ENCODE peak calls at places on chromosomes 13 and 19, in six cellular contexts. U is heart right ventricle, V is tibial nerve, G is spleen, T is lung, O is stomach. I is an unnamed sample.
A peak's percentile ranks its signal among the peaks of the same experiment; 100 is the strongest.

GRCh38 chr19:28213476-28214082 is 999.4 kb downstream of the UQCRFS1 start:
- DNase-seq in U (no peak), V (no peak), G (no peak), T (no peak), O (no peak), I (no peak)

GRCh38 chr19:36573948-36574726 is 1.0 kb upstream of the ZNF529 start:
- DNase-seq in U (no peak), V (no peak), G (no peak), T (no peak), O (peak; percentile 26), I (no peak)

GRCh38 chr19:18194208-18194530 is 1.2 kb downstream of the MPV17L2 start:
- DNase-seq in U (no peak), V (no peak), G (no peak), T (no peak), O (no peak), I (no peak)

GRCh38 chr13:98557934-98558630 is 18.8 kb downstream of the STK24 start:
- DNase-seq in U (no peak), V (no peak), G (no peak), T (no peak), O (no peak), I (no peak)

GRCh38 chr19:42400404-42400803 is 10.3 kb upstream of the CNFN start:
- DNase-seq in U (no peak), V (no peak), G (no peak), T (no peak), O (no peak), I (no peak)

GRCh38 chr19:55486043-55486970 is 1.3 kb downstream of the NAT14 start:
- DNase-seq in U (no peak), V (no peak), G (no peak), T (no peak), O (no peak), I (no peak)

GRCh38 chr13:45851171-45851889 is at the start of gene SIAH3:
- DNase-seq in U (no peak), V (no peak), G (no peak), T (no peak), O (no peak), I (peak; percentile 26)

GRCh38 chr13:48403929-48404328 is 9.0 kb downstream of the LPAR6 start:
- DNase-seq in U (no peak), V (no peak), G (no peak), T (no peak), O (no peak), I (no peak)

GRCh38 chr19:51089786-51090185 is 7.1 kb upstream of the KLK14 start:
- DNase-seq in U (no peak), V (no peak), G (no peak), T (peak; percentile 66), O (no peak), I (no peak)

DNA sequence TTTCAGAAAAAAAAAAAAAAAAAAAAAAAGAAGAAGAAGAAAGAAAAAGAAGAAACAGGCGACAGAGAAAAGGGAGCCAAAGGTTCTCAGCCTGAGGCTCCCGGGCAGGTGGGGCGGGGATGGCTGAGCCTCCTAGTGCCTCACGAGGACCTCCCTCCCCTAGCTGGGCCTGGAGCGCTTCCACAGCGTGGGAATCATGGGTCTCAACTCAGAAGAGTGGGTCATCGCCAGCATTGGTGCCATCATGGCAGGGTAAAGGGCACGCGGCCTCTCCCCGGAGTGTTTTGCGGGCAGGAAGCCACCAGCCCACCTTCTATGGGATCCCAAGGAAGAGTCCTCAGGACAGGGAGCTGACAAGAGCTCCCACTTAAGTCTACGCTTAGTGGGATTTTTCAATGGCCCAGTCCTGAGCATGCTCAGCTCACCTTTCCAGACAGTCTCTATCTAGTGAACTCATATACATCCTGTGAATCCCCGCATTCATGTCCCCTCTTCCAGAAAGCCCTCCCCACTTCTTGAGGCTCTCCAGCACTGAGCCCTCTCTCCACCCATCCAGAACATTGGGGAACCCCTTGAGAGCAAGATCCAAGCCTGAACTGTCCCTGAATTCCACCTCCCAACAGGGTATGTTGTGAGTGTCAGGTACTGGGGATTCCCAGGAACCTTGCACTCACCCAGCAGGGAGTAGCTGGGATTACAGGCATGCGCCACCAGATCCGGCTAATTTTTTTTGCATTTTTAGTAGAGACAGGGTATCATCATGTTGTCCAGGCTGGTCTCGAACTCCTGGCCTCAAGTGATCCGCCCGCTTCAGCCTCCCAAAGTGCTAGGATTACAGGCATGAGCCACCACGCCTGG is 69.6 kb downstream of the ACSBG2 start:
- DNase-seq in U (no peak), V (no peak), G (no peak), T (no peak), O (no peak), I (no peak)
- H3K27ac ChIP-seq in U (no peak overlapping the region), V (no peak overlapping the region), G (no peak overlapping the region), T (no peak overlapping the region), O (no peak overlapping the region), I (no peak overlapping the region)

GRCh38 chr13:85974604-85975366 is 175.6 kb upstream of the SLITRK6 start:
- DNase-seq in U (no peak), V (no peak), G (no peak), T (no peak), O (no peak), I (no peak)

GRCh38 chr13:85969331-85969730 is 170.1 kb upstream of the SLITRK6 start:
- DNase-seq in U (no peak), V (no peak), G (no peak), T (no peak), O (no peak), I (no peak)

GRCh38 chr13:85970727-85971126 is 171.5 kb upstream of the SLITRK6 start:
- DNase-seq in U (no peak), V (no peak), G (no peak), T (no peak), O (no peak), I (no peak)
- TF ChIP-seq CTCF in U (no peak), V (no peak), G (no peak), T (no peak), O (no peak), I (no peak)

DNA sequence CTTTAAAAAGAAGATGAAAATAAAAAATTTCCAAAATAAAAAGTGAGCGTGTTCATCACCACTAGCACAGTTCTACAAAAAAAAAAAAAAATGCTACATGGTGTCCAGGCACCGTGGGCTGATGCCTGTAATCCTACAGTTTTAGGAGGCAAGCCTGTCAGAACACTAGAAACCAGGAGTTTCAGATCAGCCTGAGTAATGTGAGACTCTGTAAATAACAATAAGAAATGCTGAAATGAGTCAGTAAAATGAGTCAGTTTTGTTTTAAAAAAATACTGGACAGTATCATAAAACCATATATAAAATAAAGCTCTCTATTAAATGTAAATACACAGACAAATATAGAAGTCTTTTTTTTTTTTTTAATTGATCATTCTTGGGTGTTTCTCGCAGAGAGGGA is 30.0 kb downstream of the ZNF91 start:
- DNase-seq in U (no peak), V (no peak), G (no peak), T (no peak), O (no peak), I (no peak)
- H3K9me3 ChIP-seq in U (peaks cover 9% of the 10 kb centered on the region), V (no peaks in the 10 kb centered on the region), G (peaks cover 94% of the 10 kb centered on the region), T (peaks cover 28% of the 10 kb centered on the region), O (peaks cover 48% of the 10 kb centered on the region), I (peaks cover 81% of the 10 kb centered on the region)

DNA sequence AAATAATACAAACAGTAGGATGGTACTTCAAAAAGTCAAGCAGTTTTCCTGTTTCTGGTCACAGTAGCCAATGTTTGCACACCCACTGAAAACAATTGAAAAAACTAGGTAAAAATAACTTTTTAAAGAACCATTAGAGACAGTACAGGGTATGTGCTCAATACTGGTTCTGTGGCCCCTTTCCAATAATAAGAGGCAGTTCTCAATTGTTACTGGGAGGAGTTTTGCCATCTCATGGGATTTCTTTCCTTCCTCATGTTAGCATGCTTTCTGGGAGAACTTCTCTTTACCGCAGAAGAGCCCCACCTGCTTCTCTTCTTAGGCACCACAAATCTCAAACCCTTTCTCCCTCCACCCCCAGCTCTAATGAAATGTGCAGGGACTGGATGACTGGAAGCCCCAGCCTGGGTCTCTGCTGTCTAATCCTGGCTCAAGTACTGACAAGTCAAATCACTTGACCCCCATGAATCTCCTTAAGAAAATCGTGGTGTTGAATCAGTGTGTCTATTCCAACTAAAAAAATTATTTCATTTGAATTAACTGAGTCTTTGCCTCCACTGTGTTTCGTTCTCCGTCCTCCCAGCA is 14.6 kb downstream of the METTL21C start:
- DNase-seq in U (no peak), V (no peak), G (no peak), T (no peak), O (no peak), I (no peak)
- H3K27ac ChIP-seq in U (no peak overlapping the region), V (no peak overlapping the region), G (peak overlapping the region; percentile 35), T (no peak overlapping the region), O (no peak overlapping the region), I (no peak overlapping the region)

I was measured in CD4-positive, alpha-beta T cell.